ENCODE peak calls at places on chromosomes 7 and 10, in five cellular contexts. One of them, this sample, is unnamed.

GRCh38 chr7:152544481-152544927 is 108.7 kb upstream of the KMT2C start:
- DNase-seq in neural crest cell: no peak
- DNase-seq in fibroblast of pulmonary artery: no peak
- DNase-seq in endothelial cell: no peak
- DNase-seq in MM.1S: no peak
- DNase-seq in this sample: no peak

GRCh38 chr7:20865684-20866083 is 79.0 kb upstream of the SP8 start:
- DNase-seq in neural crest cell: no peak
- DNase-seq in fibroblast of pulmonary artery: no peak
- DNase-seq in endothelial cell: no peak
- DNase-seq in MM.1S: no peak
- DNase-seq in this sample: no peak

GRCh38 chr10:49458869-49459268 is 63.0 kb upstream of the DRGX start:
- DNase-seq in neural crest cell: no peak
- DNase-seq in fibroblast of pulmonary artery: no peak
- DNase-seq in endothelial cell: no peak
- DNase-seq in MM.1S: peak; percentile 31
- DNase-seq in this sample: no peak

GRCh38 chr7:42645906-42646305 is 266.0 kb downstream of the C7orf25 start:
- DNase-seq in neural crest cell: no peak
- DNase-seq in fibroblast of pulmonary artery: peak; percentile 53
- DNase-seq in endothelial cell: no peak
- DNase-seq in MM.1S: no peak
- DNase-seq in this sample: peak; percentile 7

GRCh38 chr7:99597762-99598501 is at the start of gene TMEM225B:
- DNase-seq in neural crest cell: no peak
- DNase-seq in fibroblast of pulmonary artery: no peak
- DNase-seq in endothelial cell: no peak
- DNase-seq in MM.1S: no peak
- DNase-seq in this sample: no peak

GRCh38 chr10:67789769-67790168 is 48.2 kb downstream of the DNAJC12 start:
- DNase-seq in neural crest cell: no peak
- DNase-seq in fibroblast of pulmonary artery: no peak
- DNase-seq in endothelial cell: no peak
- DNase-seq in MM.1S: no peak
- DNase-seq in this sample: no peak

GRCh38 chr10:73759512-73760115 is 15.4 kb downstream of the SEC24C start:
- DNase-seq in neural crest cell: no peak
- DNase-seq in fibroblast of pulmonary artery: no peak
- DNase-seq in endothelial cell: no peak
- DNase-seq in MM.1S: peak; percentile 93
- DNase-seq in this sample: no peak

GRCh38 chr10:6578221-6579192 is 1.6 kb downstream of the PRKCQ start:
- DNase-seq in neural crest cell: no peak
- DNase-seq in fibroblast of pulmonary artery: no peak
- DNase-seq in endothelial cell: no peak
- DNase-seq in MM.1S: no peak
- DNase-seq in this sample: no peak

GRCh38 chr10:121188005-121188404 is 336.8 kb downstream of the WDR11 start:
- DNase-seq in neural crest cell: no peak
- DNase-seq in fibroblast of pulmonary artery: no peak
- DNase-seq in endothelial cell: no peak
- DNase-seq in MM.1S: no peak
- DNase-seq in this sample: no peak

GRCh38 chr7:25075459-25075858 is 49.6 kb downstream of the CYCS start:
- DNase-seq in neural crest cell: no peak
- DNase-seq in fibroblast of pulmonary artery: no peak
- DNase-seq in endothelial cell: no peak
- DNase-seq in MM.1S: no peak
- DNase-seq in this sample: no peak

GRCh38 chr7:66145404-66145843 is 30.8 kb downstream of the CRCP start:
- DNase-seq in neural crest cell: no peak
- DNase-seq in fibroblast of pulmonary artery: peak; percentile 92
- DNase-seq in endothelial cell: no peak
- DNase-seq in MM.1S: no peak
- DNase-seq in this sample: peak; percentile 94

GRCh38 chr7:101550641-101551531 is 78.2 kb downstream of the MYL10 start:
- DNase-seq in neural crest cell: peak; percentile 55
- DNase-seq in fibroblast of pulmonary artery: no peak
- DNase-seq in endothelial cell: no peak
- DNase-seq in MM.1S: no peak
- DNase-seq in this sample: no peak

GRCh38 chr10:62185914-62186692 is 82.5 kb downstream of the RTKN2 start:
- DNase-seq in neural crest cell: no peak
- DNase-seq in fibroblast of pulmonary artery: no peak
- DNase-seq in endothelial cell: no peak
- DNase-seq in MM.1S: no peak
- DNase-seq in this sample: no peak

GRCh38 chr7:24821045-24821853 is 64.0 kb upstream of the GSDME start:
- DNase-seq in neural crest cell: no peak
- DNase-seq in fibroblast of pulmonary artery: peak; percentile 90
- DNase-seq in endothelial cell: no peak
- DNase-seq in MM.1S: peak; percentile 92
- DNase-seq in this sample: peak; percentile 90

GRCh38 chr10:130560573-130560972 is 424.4 kb downstream of the GLRX3 start:
- DNase-seq in neural crest cell: no peak
- DNase-seq in fibroblast of pulmonary artery: no peak
- DNase-seq in endothelial cell: no peak
- DNase-seq in MM.1S: no peak
- DNase-seq in this sample: no peak

GRCh38 chr10:31083765-31084184 is 52.1 kb upstream of the ZNF438 start:
- DNase-seq in neural crest cell: peak; percentile 34
- DNase-seq in fibroblast of pulmonary artery: peak; percentile 59
- DNase-seq in endothelial cell: peak; percentile 44
- DNase-seq in MM.1S: peak; percentile 63
- DNase-seq in this sample: peak; percentile 48

GRCh38 chr7:154726368-154726767 is 276.6 kb downstream of the PAXIP1 start:
- DNase-seq in neural crest cell: no peak
- DNase-seq in fibroblast of pulmonary artery: no peak
- DNase-seq in endothelial cell: no peak
- DNase-seq in MM.1S: no peak
- DNase-seq in this sample: no peak

GRCh38 chr7:67375427-67375826 is 378.8 kb downstream of the TYW1 start:
- DNase-seq in neural crest cell: no peak
- DNase-seq in fibroblast of pulmonary artery: no peak
- DNase-seq in endothelial cell: no peak
- DNase-seq in MM.1S: no peak
- DNase-seq in this sample: no peak

GRCh38 chr7:144063710-144064109 is 5.9 kb upstream of the OR2A25 start:
- DNase-seq in neural crest cell: no peak
- DNase-seq in fibroblast of pulmonary artery: no peak
- DNase-seq in endothelial cell: no peak
- DNase-seq in MM.1S: no peak
- DNase-seq in this sample: no peak

GRCh38 chr7:45971661-45972175 is 50.6 kb upstream of the IGFBP3 start:
- DNase-seq in neural crest cell: no peak
- DNase-seq in fibroblast of pulmonary artery: no peak
- DNase-seq in endothelial cell: no peak
- DNase-seq in MM.1S: no peak
- DNase-seq in this sample: no peak

GRCh38 chr10:5888843-5889623 is 660 bp downstream of the ANKRD16 start:
- DNase-seq in neural crest cell: peak; percentile 32
- DNase-seq in fibroblast of pulmonary artery: peak; percentile 14
- DNase-seq in endothelial cell: peak; percentile 62
- DNase-seq in MM.1S: peak; percentile 50
- DNase-seq in this sample: peak; percentile 15

GRCh38 chr10:28432210-28432676 is 100.7 kb upstream of the WAC start:
- DNase-seq in neural crest cell: peak; percentile 28
- DNase-seq in fibroblast of pulmonary artery: peak; percentile 79
- DNase-seq in endothelial cell: peak; percentile 54
- DNase-seq in MM.1S: peak; percentile 32
- DNase-seq in this sample: peak; percentile 83

GRCh38 chr7:155268211-155268610 is 29.5 kb upstream of the INSIG1 start:
- DNase-seq in neural crest cell: no peak
- DNase-seq in fibroblast of pulmonary artery: no peak
- DNase-seq in endothelial cell: no peak
- DNase-seq in MM.1S: no peak
- DNase-seq in this sample: no peak

GRCh38 chr10:101244321-101245050 is 15.2 kb upstream of the LBX1 start:
- DNase-seq in neural crest cell: no peak
- DNase-seq in fibroblast of pulmonary artery: peak; percentile 48
- DNase-seq in endothelial cell: no peak
- DNase-seq in MM.1S: no peak
- DNase-seq in this sample: peak; percentile 62

GRCh38 chr10:101014966-101015581 is 15.5 kb downstream of the LZTS2 start:
- DNase-seq in neural crest cell: no peak
- DNase-seq in fibroblast of pulmonary artery: peak; percentile 87
- DNase-seq in endothelial cell: no peak
- DNase-seq in MM.1S: no peak
- DNase-seq in this sample: peak; percentile 86

GRCh38 chr10:72173635-72174296 is 42.0 kb upstream of the ANAPC16 start:
- DNase-seq in neural crest cell: no peak
- DNase-seq in fibroblast of pulmonary artery: no peak
- DNase-seq in endothelial cell: no peak
- DNase-seq in MM.1S: no peak
- DNase-seq in this sample: no peak

GRCh38 chr10:74822583-74823089 is 3.8 kb upstream of the KAT6B start:
- DNase-seq in neural crest cell: no peak
- DNase-seq in fibroblast of pulmonary artery: peak; percentile 21
- DNase-seq in endothelial cell: no peak
- DNase-seq in MM.1S: no peak
- DNase-seq in this sample: peak; percentile 85

GRCh38 chr10:97713351-97713827 is at the start of gene MARVELD1:
- DNase-seq in neural crest cell: peak; percentile 46
- DNase-seq in fibroblast of pulmonary artery: peak; percentile 85
- DNase-seq in endothelial cell: peak; percentile 21
- DNase-seq in MM.1S: no peak
- DNase-seq in this sample: peak; percentile 84

GRCh38 chr7:25060487-25061055 is 64.5 kb downstream of the CYCS start:
- DNase-seq in neural crest cell: no peak
- DNase-seq in fibroblast of pulmonary artery: no peak
- DNase-seq in endothelial cell: no peak
- DNase-seq in MM.1S: no peak
- DNase-seq in this sample: no peak

GRCh38 chr10:27620425-27621397 is 116.6 kb downstream of the RAB18 start:
- DNase-seq in neural crest cell: no peak
- DNase-seq in fibroblast of pulmonary artery: peak; percentile 7
- DNase-seq in endothelial cell: no peak
- DNase-seq in MM.1S: no peak
- DNase-seq in this sample: peak; percentile 47

GRCh38 chr10:44878704-44879530 is 32.2 kb upstream of the TMEM72 start:
- DNase-seq in neural crest cell: peak; percentile 79
- DNase-seq in fibroblast of pulmonary artery: peak; percentile 87
- DNase-seq in endothelial cell: peak; percentile 83
- DNase-seq in MM.1S: peak; percentile 57
- DNase-seq in this sample: peak; percentile 84
- TF ChIP-seq CTCF in neural crest cell: peak; percentile 47
- TF ChIP-seq CTCF in fibroblast of pulmonary artery: peak; percentile 12
- TF ChIP-seq CTCF in endothelial cell: no peak
- TF ChIP-seq CTCF in MM.1S: no peak
- TF ChIP-seq CTCF in this sample: peak; percentile 7

DNA sequence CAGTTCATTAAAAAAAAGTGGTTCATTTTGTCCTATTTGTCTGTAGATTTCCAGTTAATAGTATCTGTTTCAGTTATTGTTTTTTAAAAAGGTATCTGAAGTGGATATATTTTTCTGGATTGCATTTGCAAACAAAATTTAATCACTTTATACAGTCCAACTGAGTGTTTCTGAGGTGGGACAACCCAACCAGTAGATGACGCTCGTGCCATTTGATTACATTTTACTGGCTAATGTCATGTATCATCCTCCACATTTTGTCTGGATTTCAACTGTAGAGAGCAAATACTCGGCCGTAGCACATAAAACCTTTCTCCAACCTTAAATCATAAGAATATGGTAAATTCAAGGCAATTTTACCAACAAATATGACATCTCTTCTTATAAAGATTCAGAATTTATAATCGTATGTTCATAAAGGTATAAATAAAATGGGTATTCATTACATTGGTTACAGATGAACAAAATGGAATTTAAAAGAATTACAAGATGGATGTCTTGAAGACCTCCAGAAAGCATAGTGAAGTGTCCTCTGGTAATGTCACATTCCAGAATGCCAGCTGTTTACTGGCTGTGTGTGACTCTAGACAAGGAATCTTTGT is 789.0 kb downstream of the PHTF2 start:
- DNase-seq in neural crest cell: no peak
- DNase-seq in fibroblast of pulmonary artery: peak; percentile 29
- DNase-seq in endothelial cell: no peak
- DNase-seq in MM.1S: peak; percentile 17
- DNase-seq in this sample: peak; percentile 59
- TF ChIP-seq CTCF in neural crest cell: peak; percentile 40
- TF ChIP-seq CTCF in fibroblast of pulmonary artery: peak; percentile 37
- TF ChIP-seq CTCF in endothelial cell: no peak
- TF ChIP-seq CTCF in MM.1S: peak; percentile 27
- TF ChIP-seq CTCF in this sample: peak; percentile 48

DNA sequence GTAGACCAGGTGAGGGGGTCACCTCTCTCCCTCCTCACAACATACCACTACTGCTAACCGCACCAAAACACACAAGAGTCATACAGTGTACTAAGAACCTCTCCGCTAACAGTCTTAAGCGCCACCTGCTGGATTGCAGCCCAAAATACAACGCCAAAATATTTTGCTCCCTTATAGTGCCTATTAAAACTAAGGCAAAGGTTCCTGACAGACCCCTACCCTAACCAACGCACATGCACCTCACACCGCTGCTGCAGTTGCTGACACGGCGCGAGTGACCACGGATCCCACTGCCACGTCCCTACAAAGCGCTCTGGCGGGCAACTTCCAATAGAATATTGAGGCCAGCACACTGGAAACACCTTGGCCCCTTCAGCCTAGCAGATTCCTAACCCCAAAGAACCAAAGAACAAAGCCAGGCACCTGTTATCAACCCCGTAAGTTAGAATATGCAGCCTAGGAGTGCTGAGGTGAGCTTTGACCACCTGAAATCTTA is 563.6 kb upstream of the SEMA3D start:
- DNase-seq in neural crest cell: peak; percentile 50
- DNase-seq in fibroblast of pulmonary artery: peak; percentile 64
- DNase-seq in endothelial cell: peak; percentile 67
- DNase-seq in MM.1S: peak; percentile 61
- DNase-seq in this sample: peak; percentile 40
- TF ChIP-seq CTCF in neural crest cell: peak; percentile 69
- TF ChIP-seq CTCF in fibroblast of pulmonary artery: peak; percentile 86
- TF ChIP-seq CTCF in endothelial cell: peak; percentile 82
- TF ChIP-seq CTCF in MM.1S: peak; percentile 69
- TF ChIP-seq CTCF in this sample: peak; percentile 60

DNA sequence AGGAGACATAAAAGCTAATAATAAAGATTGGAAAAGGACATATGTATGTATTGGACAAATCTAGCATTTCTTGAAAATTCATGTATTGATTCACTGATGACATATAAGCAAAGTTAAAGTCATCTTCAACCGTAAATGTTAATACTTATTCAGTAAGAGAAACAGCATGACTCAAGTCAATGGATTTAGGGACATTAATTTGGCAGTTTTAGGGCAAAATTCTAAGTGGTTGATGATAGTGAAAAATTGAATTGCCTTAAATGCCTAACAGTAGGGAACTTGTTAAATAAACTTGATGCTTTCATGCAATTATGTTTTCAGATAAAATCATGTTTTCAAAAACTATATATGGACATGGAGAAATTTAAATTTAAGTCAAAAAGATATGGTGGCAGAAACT is 24.9 kb upstream of the ITGB1 start:
- DNase-seq in neural crest cell: no peak
- DNase-seq in fibroblast of pulmonary artery: no peak
- DNase-seq in endothelial cell: no peak
- DNase-seq in MM.1S: no peak
- DNase-seq in this sample: peak; percentile 66
- TF ChIP-seq CTCF in neural crest cell: no peak
- TF ChIP-seq CTCF in fibroblast of pulmonary artery: no peak
- TF ChIP-seq CTCF in endothelial cell: no peak
- TF ChIP-seq CTCF in MM.1S: no peak
- TF ChIP-seq CTCF in this sample: no peak

GRCh38 chr7:91876391-91877133 is 3.9 kb downstream of the MTERF1 start:
- DNase-seq in neural crest cell: no peak
- DNase-seq in fibroblast of pulmonary artery: peak; percentile 53
- DNase-seq in endothelial cell: no peak
- DNase-seq in MM.1S: no peak
- DNase-seq in this sample: peak; percentile 65
- TF ChIP-seq CTCF in neural crest cell: peak; percentile 46
- TF ChIP-seq CTCF in fibroblast of pulmonary artery: peak; percentile 55
- TF ChIP-seq CTCF in endothelial cell: no peak
- TF ChIP-seq CTCF in MM.1S: no peak
- TF ChIP-seq CTCF in this sample: peak; percentile 73